ENCODE peak calls at places on chromosomes 16 and 17, in nine cellular contexts. One of them, this sample, is unnamed.

GRCh38 chr16:2167081-2167638 is 11.6 kb downstream of the TRAF7 start:
- DNase-seq in upper lobe of right lung: no peak
- DNase-seq in NCI-H460: no peak
- DNase-seq in fibroblast of pulmonary artery: no peak
- DNase-seq in GM06990: no peak
- DNase-seq in caudate nucleus: no peak
- DNase-seq in NCI-H748 treated with DMSO at 0.1 percent for 48 hours: no peak
- DNase-seq in pancreas: no peak
- DNase-seq in Calu3: no peak
- DNase-seq in this sample: no peak

GRCh38 chr16:9159839-9160550 is 68.6 kb downstream of the HAPSTR1 start:
- DNase-seq in upper lobe of right lung: peak
- DNase-seq in NCI-H460: peak
- DNase-seq in fibroblast of pulmonary artery: peak
- DNase-seq in GM06990: no peak
- DNase-seq in caudate nucleus: peak
- DNase-seq in NCI-H748 treated with DMSO at 0.1 percent for 48 hours: peak
- DNase-seq in pancreas: peak
- DNase-seq in Calu3: peak
- DNase-seq in this sample: peak

GRCh38 chr17:17837380-17837821 is 615 bp upstream of the SREBF1 start:
- DNase-seq in upper lobe of right lung: no peak
- DNase-seq in NCI-H460: peak
- DNase-seq in fibroblast of pulmonary artery: peak
- DNase-seq in GM06990: no peak
- DNase-seq in caudate nucleus: no peak
- DNase-seq in NCI-H748 treated with DMSO at 0.1 percent for 48 hours: no peak
- DNase-seq in pancreas: no peak
- DNase-seq in Calu3: no peak
- DNase-seq in this sample: peak

GRCh38 chr17:4249452-4250029 is 14.2 kb downstream of the ANKFY1 start:
- DNase-seq in upper lobe of right lung: no peak
- DNase-seq in NCI-H460: peak
- DNase-seq in fibroblast of pulmonary artery: peak
- DNase-seq in GM06990: no peak
- DNase-seq in caudate nucleus: no peak
- DNase-seq in NCI-H748 treated with DMSO at 0.1 percent for 48 hours: no peak
- DNase-seq in pancreas: no peak
- DNase-seq in Calu3: peak
- DNase-seq in this sample: peak

GRCh38 chr17:67441052-67441738 is 64.1 kb downstream of the PITPNC1 start:
- DNase-seq in upper lobe of right lung: peak
- DNase-seq in NCI-H460: peak
- DNase-seq in fibroblast of pulmonary artery: peak
- DNase-seq in GM06990: peak
- DNase-seq in caudate nucleus: no peak
- DNase-seq in NCI-H748 treated with DMSO at 0.1 percent for 48 hours: no peak
- DNase-seq in pancreas: no peak
- DNase-seq in Calu3: no peak
- DNase-seq in this sample: peak

GRCh38 chr16:81601008-81601428 is 156.4 kb downstream of the CMIP start:
- DNase-seq in upper lobe of right lung: no peak
- DNase-seq in NCI-H460: no peak
- DNase-seq in fibroblast of pulmonary artery: peak
- DNase-seq in GM06990: no peak
- DNase-seq in caudate nucleus: no peak
- DNase-seq in NCI-H748 treated with DMSO at 0.1 percent for 48 hours: no peak
- DNase-seq in pancreas: no peak
- DNase-seq in Calu3: no peak
- DNase-seq in this sample: no peak

GRCh38 chr16:84983308-84983707 is 28.0 kb downstream of the ZDHHC7 start:
- DNase-seq in upper lobe of right lung: no peak
- DNase-seq in NCI-H460: no peak
- DNase-seq in fibroblast of pulmonary artery: no peak
- DNase-seq in GM06990: no peak
- DNase-seq in caudate nucleus: no peak
- DNase-seq in NCI-H748 treated with DMSO at 0.1 percent for 48 hours: no peak
- DNase-seq in pancreas: no peak
- DNase-seq in Calu3: no peak
- DNase-seq in this sample: no peak

GRCh38 chr16:46607529-46607928 is 13.7 kb downstream of the SHCBP1 start:
- DNase-seq in upper lobe of right lung: no peak
- DNase-seq in NCI-H460: peak
- DNase-seq in fibroblast of pulmonary artery: peak
- DNase-seq in GM06990: no peak
- DNase-seq in caudate nucleus: no peak
- DNase-seq in NCI-H748 treated with DMSO at 0.1 percent for 48 hours: no peak
- DNase-seq in pancreas: no peak
- DNase-seq in Calu3: no peak
- DNase-seq in this sample: peak

GRCh38 chr17:65660947-65661346 is 99.5 kb upstream of the AXIN2 start:
- DNase-seq in upper lobe of right lung: no peak
- DNase-seq in NCI-H460: peak
- DNase-seq in fibroblast of pulmonary artery: peak
- DNase-seq in GM06990: no peak
- DNase-seq in caudate nucleus: no peak
- DNase-seq in NCI-H748 treated with DMSO at 0.1 percent for 48 hours: no peak
- DNase-seq in pancreas: no peak
- DNase-seq in Calu3: no peak
- DNase-seq in this sample: no peak

GRCh38 chr17:7219812-7220592 is at the start of the genes ACADVL and DLG4:
- DNase-seq in upper lobe of right lung: peak
- DNase-seq in NCI-H460: peak
- DNase-seq in fibroblast of pulmonary artery: peak
- DNase-seq in GM06990: peak
- DNase-seq in caudate nucleus: peak
- DNase-seq in NCI-H748 treated with DMSO at 0.1 percent for 48 hours: peak
- DNase-seq in pancreas: peak
- DNase-seq in Calu3: peak
- DNase-seq in this sample: peak

GRCh38 chr17:6639651-6640535 is 618 bp downstream of the KIAA0753 start:
- DNase-seq in upper lobe of right lung: peak
- DNase-seq in NCI-H460: no peak
- DNase-seq in fibroblast of pulmonary artery: peak
- DNase-seq in GM06990: no peak
- DNase-seq in caudate nucleus: no peak
- DNase-seq in NCI-H748 treated with DMSO at 0.1 percent for 48 hours: no peak
- DNase-seq in pancreas: peak
- DNase-seq in Calu3: peak
- DNase-seq in this sample: peak

GRCh38 chr17:82939213-82940030 is 99.6 kb upstream of the ZNF750 start:
- DNase-seq in upper lobe of right lung: peak
- DNase-seq in NCI-H460: no peak
- DNase-seq in fibroblast of pulmonary artery: no peak
- DNase-seq in GM06990: no peak
- DNase-seq in caudate nucleus: no peak
- DNase-seq in NCI-H748 treated with DMSO at 0.1 percent for 48 hours: no peak
- DNase-seq in pancreas: no peak
- DNase-seq in Calu3: no peak
- DNase-seq in this sample: no peak

GRCh38 chr16:53821957-53822625 is 118.1 kb downstream of the FTO start:
- DNase-seq in upper lobe of right lung: no peak
- DNase-seq in NCI-H460: no peak
- DNase-seq in fibroblast of pulmonary artery: peak
- DNase-seq in GM06990: no peak
- DNase-seq in caudate nucleus: no peak
- DNase-seq in NCI-H748 treated with DMSO at 0.1 percent for 48 hours: no peak
- DNase-seq in pancreas: no peak
- DNase-seq in Calu3: peak
- DNase-seq in this sample: no peak

GRCh38 chr16:11165894-11166665 is 89.9 kb downstream of the SOCS1 start:
- DNase-seq in upper lobe of right lung: no peak
- DNase-seq in NCI-H460: no peak
- DNase-seq in fibroblast of pulmonary artery: no peak
- DNase-seq in GM06990: no peak
- DNase-seq in caudate nucleus: no peak
- DNase-seq in NCI-H748 treated with DMSO at 0.1 percent for 48 hours: no peak
- DNase-seq in pancreas: no peak
- DNase-seq in Calu3: no peak
- DNase-seq in this sample: no peak

GRCh38 chr16:47779201-47780016 is 318.3 kb downstream of the PHKB start:
- DNase-seq in upper lobe of right lung: no peak
- DNase-seq in NCI-H460: no peak
- DNase-seq in fibroblast of pulmonary artery: peak
- DNase-seq in GM06990: peak
- DNase-seq in caudate nucleus: peak
- DNase-seq in NCI-H748 treated with DMSO at 0.1 percent for 48 hours: no peak
- DNase-seq in pancreas: no peak
- DNase-seq in Calu3: peak
- DNase-seq in this sample: no peak

GRCh38 chr17:74987909-74988711 is 678 bp downstream of the CDR2L start:
- DNase-seq in upper lobe of right lung: peak
- DNase-seq in NCI-H460: no peak
- DNase-seq in fibroblast of pulmonary artery: peak
- DNase-seq in GM06990: no peak
- DNase-seq in caudate nucleus: peak
- DNase-seq in NCI-H748 treated with DMSO at 0.1 percent for 48 hours: no peak
- DNase-seq in pancreas: peak
- DNase-seq in Calu3: peak
- DNase-seq in this sample: peak

GRCh38 chr16:30375830-30376229 is 1.2 kb downstream of the MYL11 start:
- DNase-seq in upper lobe of right lung: no peak
- DNase-seq in NCI-H460: no peak
- DNase-seq in fibroblast of pulmonary artery: no peak
- DNase-seq in GM06990: no peak
- DNase-seq in caudate nucleus: no peak
- DNase-seq in NCI-H748 treated with DMSO at 0.1 percent for 48 hours: no peak
- DNase-seq in pancreas: peak
- DNase-seq in Calu3: no peak
- DNase-seq in this sample: no peak

GRCh38 chr16:67445126-67445426 is 14.2 kb downstream of the HSD11B2 start:
- DNase-seq in upper lobe of right lung: no peak
- DNase-seq in NCI-H460: no peak
- DNase-seq in fibroblast of pulmonary artery: no peak
- DNase-seq in GM06990: no peak
- DNase-seq in caudate nucleus: no peak
- DNase-seq in NCI-H748 treated with DMSO at 0.1 percent for 48 hours: no peak
- DNase-seq in pancreas: no peak
- DNase-seq in Calu3: no peak
- DNase-seq in this sample: no peak

GRCh38 chr17:10292057-10292931 is 80.5 kb downstream of the MYH13 start:
- DNase-seq in upper lobe of right lung: no peak
- DNase-seq in NCI-H460: no peak
- DNase-seq in fibroblast of pulmonary artery: peak
- DNase-seq in GM06990: no peak
- DNase-seq in caudate nucleus: no peak
- DNase-seq in NCI-H748 treated with DMSO at 0.1 percent for 48 hours: no peak
- DNase-seq in pancreas: no peak
- DNase-seq in Calu3: no peak
- DNase-seq in this sample: no peak

GRCh38 chr17:45784293-45784582 is at the start of gene CRHR1:
- DNase-seq in upper lobe of right lung: no peak
- DNase-seq in NCI-H460: no peak
- DNase-seq in fibroblast of pulmonary artery: no peak
- DNase-seq in GM06990: no peak
- DNase-seq in caudate nucleus: no peak
- DNase-seq in NCI-H748 treated with DMSO at 0.1 percent for 48 hours: no peak
- DNase-seq in pancreas: no peak
- DNase-seq in Calu3: no peak
- DNase-seq in this sample: no peak

GRCh38 chr16:2744711-2745110 is 7.7 kb upstream of the SRRM2 start:
- DNase-seq in upper lobe of right lung: no peak
- DNase-seq in NCI-H460: no peak
- DNase-seq in fibroblast of pulmonary artery: no peak
- DNase-seq in GM06990: no peak
- DNase-seq in caudate nucleus: no peak
- DNase-seq in NCI-H748 treated with DMSO at 0.1 percent for 48 hours: no peak
- DNase-seq in pancreas: no peak
- DNase-seq in Calu3: no peak
- DNase-seq in this sample: no peak

GRCh38 chr17:79646721-79647455 is 36.0 kb upstream of the RBFOX3 start:
- DNase-seq in upper lobe of right lung: peak
- DNase-seq in NCI-H460: no peak
- DNase-seq in fibroblast of pulmonary artery: no peak
- DNase-seq in GM06990: no peak
- DNase-seq in caudate nucleus: no peak
- DNase-seq in NCI-H748 treated with DMSO at 0.1 percent for 48 hours: no peak
- DNase-seq in pancreas: no peak
- DNase-seq in Calu3: no peak
- DNase-seq in this sample: no peak

GRCh38 chr17:14737984-14738651 is 437.2 kb downstream of the HS3ST3B1 start:
- DNase-seq in upper lobe of right lung: peak
- DNase-seq in NCI-H460: peak
- DNase-seq in fibroblast of pulmonary artery: peak
- DNase-seq in GM06990: no peak
- DNase-seq in caudate nucleus: no peak
- DNase-seq in NCI-H748 treated with DMSO at 0.1 percent for 48 hours: no peak
- DNase-seq in pancreas: peak
- DNase-seq in Calu3: peak
- DNase-seq in this sample: peak

GRCh38 chr17:45312477-45313418 is 4.1 kb downstream of the MAP3K14 start:
- DNase-seq in upper lobe of right lung: no peak
- DNase-seq in NCI-H460: no peak
- DNase-seq in fibroblast of pulmonary artery: no peak
- DNase-seq in GM06990: no peak
- DNase-seq in caudate nucleus: no peak
- DNase-seq in NCI-H748 treated with DMSO at 0.1 percent for 48 hours: no peak
- DNase-seq in pancreas: no peak
- DNase-seq in Calu3: no peak
- DNase-seq in this sample: no peak

GRCh38 chr16:73288435-73288834 is 240.5 kb upstream of the ZFHX3 start:
- DNase-seq in upper lobe of right lung: no peak
- DNase-seq in NCI-H460: no peak
- DNase-seq in fibroblast of pulmonary artery: no peak
- DNase-seq in GM06990: no peak
- DNase-seq in caudate nucleus: no peak
- DNase-seq in NCI-H748 treated with DMSO at 0.1 percent for 48 hours: no peak
- DNase-seq in pancreas: no peak
- DNase-seq in Calu3: no peak
- DNase-seq in this sample: no peak

GRCh38 chr17:16440814-16441629 is 25.7 kb downstream of the TRPV2 start:
- DNase-seq in upper lobe of right lung: no peak
- DNase-seq in NCI-H460: no peak
- DNase-seq in fibroblast of pulmonary artery: no peak
- DNase-seq in GM06990: no peak
- DNase-seq in caudate nucleus: no peak
- DNase-seq in NCI-H748 treated with DMSO at 0.1 percent for 48 hours: no peak
- DNase-seq in pancreas: no peak
- DNase-seq in Calu3: no peak
- DNase-seq in this sample: no peak

This sample was measured in OCI-LY7.